ENCODE peak calls at places on chromosomes 12 and 14, in four cellular contexts. V is heart left ventricle, S is uterus, H is brain microvascular endothelial cell. X is an unnamed sample. For H3K27me3, the result is how much of the 10 kb centered on the place peaks cover.

GRCh38 chr14:106021832-106022231 is 495.4 kb downstream of the TMEM121 start:
- DNase-seq in V (no peak), S (no peak), H (no peak), X (no peak)

GRCh38 chr14:102238766-102239165 is 66.2 kb downstream of the MOK start:
- DNase-seq in H (no peak), V (no peak), S (no peak), X (no peak)

GRCh38 chr12:1093166-1093751 is 102.2 kb downstream of the ERC1 start:
- DNase-seq in H (peak), V (no peak), S (no peak), X (peak)

GRCh38 chr12:6084261-6084968 is 40.1 kb downstream of the VWF start:
- DNase-seq in V (no peak), H (peak), S (peak), X (no peak)

GRCh38 chr12:19967486-19967885 is 400.9 kb upstream of the PDE3A start:
- DNase-seq in V (no peak), H (peak), S (peak), X (peak)

GRCh38 chr12:49969027-49969426 is 3.7 kb upstream of the AQP6 start:
- DNase-seq in S (no peak), V (no peak), H (no peak), X (no peak)

GRCh38 chr12:109741286-109741969 is 27.8 kb downstream of the FAM222A start:
- DNase-seq in S (peak), H (no peak), V (peak), X (no peak)

GRCh38 chr12:78403681-78404080 is 460.9 kb upstream of the SYT1 start:
- DNase-seq in S (no peak), H (peak), V (no peak), X (no peak)

GRCh38 chr14:71103662-71104484 is 196.6 kb downstream of the PCNX1 start:
- DNase-seq in V (no peak), H (peak), S (no peak), X (peak)

DNA sequence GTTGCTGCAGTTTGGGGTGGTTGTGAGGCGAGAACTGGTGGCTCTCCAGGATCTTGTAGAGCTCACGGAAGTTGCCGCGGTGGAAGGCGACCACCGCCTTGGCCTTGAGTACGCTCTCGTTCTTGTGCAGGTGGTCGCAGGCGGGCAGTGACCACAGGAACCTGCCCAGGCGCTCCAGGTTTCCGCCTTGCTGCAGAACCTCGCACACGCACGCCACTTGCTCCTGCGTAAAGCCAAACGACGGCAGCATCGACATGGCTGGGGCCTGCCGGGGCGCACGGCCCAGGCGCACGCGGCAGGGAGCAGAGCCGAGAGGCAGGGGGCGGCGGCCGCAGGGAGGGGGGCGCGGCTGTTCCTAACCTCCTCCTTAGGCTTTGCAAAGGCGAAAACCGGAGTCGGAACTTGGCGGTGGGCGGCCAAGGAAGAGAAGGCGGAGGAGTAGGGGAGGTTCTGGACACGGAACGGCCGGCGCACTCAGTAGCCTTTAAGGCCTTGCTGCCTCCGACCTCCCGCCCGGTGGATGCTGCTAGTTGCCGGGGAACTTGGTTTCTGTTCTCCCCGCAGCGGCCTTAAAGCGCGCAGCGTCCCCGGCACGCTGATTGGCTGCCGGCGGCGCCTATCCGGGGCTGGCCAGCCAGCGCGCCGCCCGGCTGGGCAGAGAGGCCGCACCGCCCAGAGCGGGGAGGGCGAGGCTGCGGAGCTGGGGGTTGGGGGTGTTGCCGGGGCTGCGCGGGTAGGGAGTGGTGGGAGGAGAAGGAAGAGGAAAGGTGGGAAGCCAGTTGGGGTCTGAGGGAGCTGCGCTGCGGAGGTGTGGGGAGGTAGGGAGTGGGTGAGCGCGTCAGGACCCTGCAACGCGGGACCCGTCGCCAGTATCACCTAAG is at the start of gene SIX1:
- DNase-seq in H (peak), V (peak), S (peak), X (peak)
- H3K27me3 ChIP-seq in H (under half), V (half or more), S (half or more), X (under half)

GRCh38 chr12:27969901-27970390 is 2.6 kb downstream of the PTHLH start:
- DNase-seq in H (no peak), S (peak), V (peak), X (no peak)
- H3K27me3 ChIP-seq in H (under half), S (under half), V (under half), X (under half)

GRCh38 chr14:104137297-104138097 is 890 bp upstream of the KIF26A start:
- DNase-seq in V (peak), S (peak), H (no peak), X (no peak)
- H3K27me3 ChIP-seq in V (under half), S (under half), H (under half), X (under half)

DNA sequence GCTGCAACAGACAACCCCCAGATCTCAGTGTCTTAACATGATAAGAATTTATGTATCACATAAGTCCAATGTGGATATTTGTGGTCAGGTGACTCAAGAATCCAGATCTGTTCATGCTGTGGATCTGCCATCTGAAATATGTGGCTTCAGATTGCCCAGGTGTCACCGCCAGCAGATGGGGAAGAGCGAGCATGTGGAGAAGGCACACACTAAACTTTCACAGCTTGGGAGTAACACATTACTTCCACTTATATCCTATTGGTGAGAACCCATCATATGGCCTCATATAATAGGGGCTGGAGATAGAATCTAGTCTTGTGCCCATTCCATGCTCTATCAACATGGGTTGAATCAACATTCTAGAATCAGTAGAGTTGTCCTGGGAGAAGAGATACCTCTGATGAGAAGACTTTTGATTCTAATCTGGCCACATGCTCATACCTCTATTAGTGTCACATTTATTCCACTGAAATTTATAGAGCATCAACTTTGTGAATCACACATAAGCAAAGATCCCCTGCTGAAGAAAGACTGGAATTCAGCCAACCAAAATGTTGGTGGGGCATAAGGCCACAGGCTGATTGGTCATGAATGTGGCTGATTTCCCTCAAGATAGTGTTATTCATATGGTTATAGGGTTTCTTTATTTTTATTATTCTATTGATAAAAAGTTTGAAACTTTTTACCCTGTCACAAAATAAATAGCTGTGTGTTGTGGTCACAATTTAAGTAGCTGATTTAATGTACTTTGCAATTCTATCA is 6.0 kb upstream of the CALCOCO1 start:
- DNase-seq in V (no peak), S (no peak), H (peak), X (no peak)
- H3K27me3 ChIP-seq in V (under half), S (under half), H (under half), X (under half)

DNA sequence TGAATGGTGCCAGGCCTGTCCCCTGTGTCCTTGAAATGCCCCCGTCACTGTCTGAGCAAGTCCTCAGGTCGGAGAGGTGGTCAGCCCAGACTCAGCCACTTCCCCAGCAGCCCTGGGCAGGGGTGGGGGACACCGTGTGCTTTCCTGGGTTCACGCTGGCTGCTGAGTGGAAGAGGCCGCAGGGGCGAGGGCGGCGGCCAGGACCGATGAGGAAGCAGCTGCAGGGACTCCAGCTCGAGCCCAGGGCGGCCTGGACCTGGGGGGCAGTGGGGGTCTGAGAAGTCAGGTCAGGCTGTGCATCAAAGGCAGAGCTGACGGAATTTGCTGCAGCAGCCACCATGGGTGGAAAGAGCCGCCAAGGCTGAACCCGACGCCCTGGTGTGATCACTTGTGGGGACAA is 28.4 kb downstream of the NOC4L start:
- DNase-seq in V (peak), H (no peak), S (no peak), X (no peak)
- H3K27me3 ChIP-seq in V (under half), H (under half), S (under half), X (half or more)